ENCODE peak calls at places on chromosomes 1 and 21, in seven cellular contexts. J, E, H, Y, L, W and R are unnamed samples.

GRCh38 chr1:235855811-235856429 is 10.8 kb downstream of the LYST start:
- DNase-seq in J (no peak), H (no peak), W (no peak), E (no peak), L (no peak), Y (no peak), R (no peak)

GRCh38 chr1:56411021-56411420 is 168.3 kb downstream of the PLPP3 start:
- DNase-seq in H (no peak), W (no peak), Y (no peak), J (no peak), L (no peak), E (no peak), R (no peak)

GRCh38 chr1:42013881-42014470 is 95.3 kb upstream of the HIVEP3 start:
- DNase-seq in H (no peak), E (no peak), L (no peak), J (no peak), Y (no peak), W (no peak), R (no peak)

GRCh38 chr1:201329801-201330200 is 46.5 kb downstream of the PKP1 start:
- DNase-seq in Y (no peak), E (no peak), W (no peak), L (no peak), H (no peak), J (no peak), R (no peak)

GRCh38 chr1:29259802-29260441 is 23.6 kb downstream of the PTPRU start:
- DNase-seq in H (no peak), J (peak), L (no peak), Y (no peak), W (peak), E (peak), R (peak)

GRCh38 chr1:3922201-3922725 is 22.2 kb upstream of the C1orf174 start:
- DNase-seq in Y (no peak), H (peak), W (no peak), E (no peak), J (peak), L (no peak), R (peak)

GRCh38 chr1:113128116-113128515 is 55.1 kb downstream of the LRIG2 start:
- DNase-seq in W (no peak), L (no peak), Y (no peak), J (no peak), H (no peak), E (no peak), R (no peak)

GRCh38 chr1:111568160-111568559 is 51.4 kb upstream of the RAP1A start:
- DNase-seq in W (no peak), H (no peak), J (no peak), Y (no peak), L (no peak), E (no peak), R (no peak)

GRCh38 chr1:9399510-9400424 is 107.1 kb downstream of the SPSB1 start:
- DNase-seq in E (no peak), J (peak), H (peak), L (no peak), W (peak), Y (no peak), R (no peak)

GRCh38 chr1:151368745-151369610 is 3.5 kb downstream of the SELENBP1 start:
- DNase-seq in H (peak), W (no peak), J (no peak), Y (no peak), E (peak), L (no peak), R (no peak)

GRCh38 chr1:33316601-33317000 is 4.3 kb downstream of the A3GALT2 start:
- DNase-seq in L (no peak), W (no peak), Y (no peak), J (no peak), E (no peak), H (no peak), R (no peak)

GRCh38 chr1:173853074-173853473 is 14.7 kb downstream of the GAS5 start:
- DNase-seq in J (peak), L (peak), E (no peak), W (peak), Y (no peak), H (no peak), R (no peak)

GRCh38 chr1:156276966-156277381 is 5.7 kb downstream of the SMG5 start:
- DNase-seq in J (no peak), W (no peak), Y (no peak), H (no peak), E (no peak), L (no peak), R (no peak)

GRCh38 chr21:43884012-43884860 is 19.2 kb downstream of the AGPAT3 start:
- DNase-seq in W (no peak), J (peak), Y (no peak), H (peak), E (peak), L (no peak), R (peak)

GRCh38 chr1:192382758-192383157 is 66.0 kb downstream of the RGS21 start:
- DNase-seq in L (no peak), E (no peak), J (no peak), W (no peak), Y (no peak), H (no peak), R (no peak)

GRCh38 chr21:44402323-44403105 is 49.1 kb downstream of the TRPM2 start:
- DNase-seq in J (peak), E (no peak), W (no peak), H (no peak), Y (no peak), L (no peak), R (no peak)

GRCh38 chr1:235952950-235953615 is 86.4 kb upstream of the LYST start:
- DNase-seq in W (no peak), H (no peak), J (no peak), Y (no peak), E (no peak), L (no peak), R (no peak)

GRCh38 chr1:71490432-71490831 is 409.6 kb upstream of the ZRANB2 start:
- DNase-seq in H (no peak), Y (peak), J (peak), W (peak), L (no peak), E (no peak), R (no peak)

GRCh38 chr1:206738370-206739366 is 31.9 kb upstream of the IL19 start:
- DNase-seq in W (peak), H (no peak), E (no peak), Y (no peak), L (no peak), J (peak), R (peak)

GRCh38 chr1:89529196-89529595 is 4.6 kb downstream of the LRRC8B start:
- DNase-seq in E (no peak), L (no peak), W (no peak), H (no peak), Y (no peak), J (no peak), R (no peak)

GRCh38 chr1:159957824-159958268 is 3.8 kb upstream of the SLAMF9 start:
- DNase-seq in Y (no peak), E (no peak), L (no peak), H (no peak), J (no peak), W (no peak), R (no peak)

GRCh38 chr1:36342426-36343185 is 19.2 kb upstream of the EVA1B start:
- DNase-seq in E (peak), L (no peak), Y (peak), H (peak), W (peak), J (peak), R (no peak)

GRCh38 chr1:69269491-69269890 is 298.2 kb upstream of the LRRC7 start:
- DNase-seq in W (no peak), E (no peak), H (no peak), Y (no peak), L (no peak), J (no peak), R (no peak)